ENCODE peak calls at places on chromosomes 6 and 20, in five cellular contexts. One of them, this sample, is unnamed.

GRCh38 chr6:25902071-25902470 is 28.0 kb upstream of the SLC17A3 start:
- DNase-seq in T-helper 2 cell: no peak
- DNase-seq in cardiac muscle cell: no peak
- DNase-seq in iris pigment epithelial cell: no peak
- DNase-seq in aorta: no peak
- DNase-seq in this sample: no peak

GRCh38 chr6:29954272-29954671 is 11.9 kb downstream of the HLA-A start:
- DNase-seq in iris pigment epithelial cell: no peak
- DNase-seq in cardiac muscle cell: no peak
- DNase-seq in T-helper 2 cell: no peak
- DNase-seq in aorta: no peak
- DNase-seq in this sample: no peak

GRCh38 chr6:34003962-34004361 is 141.9 kb downstream of the GRM4 start:
- DNase-seq in iris pigment epithelial cell: no peak
- DNase-seq in aorta: no peak
- DNase-seq in cardiac muscle cell: no peak
- DNase-seq in T-helper 2 cell: no peak
- DNase-seq in this sample: no peak

GRCh38 chr20:36684747-36685146 is 38.8 kb upstream of the SLA2 start:
- DNase-seq in aorta: no peak
- DNase-seq in iris pigment epithelial cell: no peak
- DNase-seq in cardiac muscle cell: no peak
- DNase-seq in T-helper 2 cell: no peak
- DNase-seq in this sample: no peak

GRCh38 chr6:52423971-52424381 is 3.8 kb downstream of the EFHC1 start:
- DNase-seq in aorta: no peak
- DNase-seq in iris pigment epithelial cell: peak; percentile 93
- DNase-seq in T-helper 2 cell: no peak
- DNase-seq in cardiac muscle cell: peak; percentile 93
- DNase-seq in this sample: no peak

GRCh38 chr20:16111853-16112412 is 461.3 kb downstream of the KIF16B start:
- DNase-seq in T-helper 2 cell: no peak
- DNase-seq in iris pigment epithelial cell: no peak
- DNase-seq in aorta: no peak
- DNase-seq in cardiac muscle cell: no peak
- DNase-seq in this sample: no peak

GRCh38 chr6:44086931-44087574 is 40.2 kb downstream of the MRPL14 start:
- DNase-seq in T-helper 2 cell: no peak
- DNase-seq in iris pigment epithelial cell: no peak
- DNase-seq in cardiac muscle cell: peak; percentile 44
- DNase-seq in aorta: no peak
- DNase-seq in this sample: no peak

GRCh38 chr6:158068893-158069799 is 87.5 kb downstream of the SYNJ2 start:
- DNase-seq in iris pigment epithelial cell: peak; percentile 63
- DNase-seq in cardiac muscle cell: peak; percentile 46
- DNase-seq in T-helper 2 cell: no peak
- DNase-seq in aorta: peak; percentile 81
- DNase-seq in this sample: no peak

GRCh38 chr20:38669688-38670087 is 54.6 kb upstream of the SLC32A1 start:
- DNase-seq in iris pigment epithelial cell: no peak
- DNase-seq in T-helper 2 cell: no peak
- DNase-seq in aorta: no peak
- DNase-seq in cardiac muscle cell: no peak
- DNase-seq in this sample: no peak

GRCh38 chr20:48930035-48930434 is 8.5 kb downstream of the ARFGEF2 start:
- DNase-seq in T-helper 2 cell: no peak
- DNase-seq in iris pigment epithelial cell: no peak
- DNase-seq in cardiac muscle cell: peak; percentile 52
- DNase-seq in aorta: no peak
- DNase-seq in this sample: no peak

GRCh38 chr6:14518515-14519217 is 401.1 kb downstream of the CD83 start:
- DNase-seq in iris pigment epithelial cell: no peak
- DNase-seq in cardiac muscle cell: peak; percentile 13
- DNase-seq in aorta: no peak
- DNase-seq in T-helper 2 cell: no peak
- DNase-seq in this sample: no peak

GRCh38 chr6:52640170-52640569 is 30.7 kb upstream of the TMEM14A start:
- DNase-seq in T-helper 2 cell: no peak
- DNase-seq in aorta: no peak
- DNase-seq in cardiac muscle cell: peak; percentile 80
- DNase-seq in iris pigment epithelial cell: no peak
- DNase-seq in this sample: no peak

GRCh38 chr6:79570129-79570801 is 33.0 kb upstream of the LCA5 start:
- DNase-seq in cardiac muscle cell: peak; percentile 37
- DNase-seq in iris pigment epithelial cell: peak; percentile 86
- DNase-seq in T-helper 2 cell: no peak
- DNase-seq in aorta: no peak
- DNase-seq in this sample: no peak

GRCh38 chr20:52675414-52675813 is 296.7 kb upstream of the TSHZ2 start:
- DNase-seq in T-helper 2 cell: no peak
- DNase-seq in iris pigment epithelial cell: no peak
- DNase-seq in aorta: no peak
- DNase-seq in cardiac muscle cell: no peak
- DNase-seq in this sample: no peak

GRCh38 chr6:159002432-159003160 is 2.6 kb upstream of the RSPH3 start:
- DNase-seq in aorta: no peak
- DNase-seq in iris pigment epithelial cell: peak; percentile 66
- DNase-seq in cardiac muscle cell: no peak
- DNase-seq in T-helper 2 cell: no peak
- DNase-seq in this sample: no peak

GRCh38 chr6:3871511-3871910 is 22.3 kb downstream of the FAM50B start:
- DNase-seq in T-helper 2 cell: no peak
- DNase-seq in iris pigment epithelial cell: no peak
- DNase-seq in aorta: no peak
- DNase-seq in cardiac muscle cell: no peak
- DNase-seq in this sample: no peak

GRCh38 chr6:56849876-56850275 is 105.0 kb upstream of the BEND6 start:
- DNase-seq in aorta: peak; percentile 35
- DNase-seq in T-helper 2 cell: no peak
- DNase-seq in iris pigment epithelial cell: peak; percentile 82
- DNase-seq in cardiac muscle cell: peak; percentile 17
- DNase-seq in this sample: no peak

GRCh38 chr6:109644131-109644530 is 46.9 kb downstream of the AK9 start:
- DNase-seq in T-helper 2 cell: no peak
- DNase-seq in cardiac muscle cell: no peak
- DNase-seq in iris pigment epithelial cell: no peak
- DNase-seq in aorta: no peak
- DNase-seq in this sample: no peak

GRCh38 chr6:148293181-148293995 is 49.2 kb upstream of the SASH1 start:
- DNase-seq in iris pigment epithelial cell: no peak
- DNase-seq in cardiac muscle cell: no peak
- DNase-seq in aorta: no peak
- DNase-seq in T-helper 2 cell: no peak
- DNase-seq in this sample: no peak

GRCh38 chr20:50098259-50098658 is 14.7 kb downstream of the UBE2V1 start:
- DNase-seq in T-helper 2 cell: no peak
- DNase-seq in aorta: no peak
- DNase-seq in iris pigment epithelial cell: no peak
- DNase-seq in cardiac muscle cell: no peak
- DNase-seq in this sample: no peak

GRCh38 chr6:15336905-15337583 is 91.2 kb downstream of the JARID2 start:
- DNase-seq in cardiac muscle cell: no peak
- DNase-seq in T-helper 2 cell: no peak
- DNase-seq in iris pigment epithelial cell: no peak
- DNase-seq in aorta: no peak
- DNase-seq in this sample: no peak

GRCh38 chr6:138726066-138727060 is 47.2 kb upstream of the CCDC28A start:
- DNase-seq in cardiac muscle cell: no peak
- DNase-seq in aorta: no peak
- DNase-seq in iris pigment epithelial cell: peak; percentile 53
- DNase-seq in T-helper 2 cell: no peak
- DNase-seq in this sample: no peak

GRCh38 chr20:21981607-21982344 is 276.3 kb downstream of the PAX1 start:
- DNase-seq in iris pigment epithelial cell: no peak
- DNase-seq in aorta: no peak
- DNase-seq in T-helper 2 cell: no peak
- DNase-seq in cardiac muscle cell: no peak
- DNase-seq in this sample: no peak

GRCh38 chr6:169723200-169723909 is 945 bp downstream of the PHF10 start:
- DNase-seq in aorta: peak; percentile 94
- DNase-seq in T-helper 2 cell: peak; percentile 79
- DNase-seq in iris pigment epithelial cell: peak; percentile 88
- DNase-seq in cardiac muscle cell: peak; percentile 76
- DNase-seq in this sample: peak; percentile 74

GRCh38 chr6:75065524-75065923 is 140.3 kb downstream of the COL12A1 start:
- DNase-seq in iris pigment epithelial cell: peak; percentile 50
- DNase-seq in T-helper 2 cell: no peak
- DNase-seq in cardiac muscle cell: peak; percentile 78
- DNase-seq in aorta: no peak
- DNase-seq in this sample: no peak

GRCh38 chr6:152863618-152864326 is 113.2 kb downstream of the VIP start:
- DNase-seq in iris pigment epithelial cell: peak; percentile 80
- DNase-seq in aorta: no peak
- DNase-seq in cardiac muscle cell: peak; percentile 85
- DNase-seq in T-helper 2 cell: peak; percentile 58
- DNase-seq in this sample: peak; percentile 58

GRCh38 chr20:33789109-33789857 is 21.9 kb upstream of the CHMP4B start:
- DNase-seq in iris pigment epithelial cell: peak; percentile 98
- DNase-seq in T-helper 2 cell: no peak
- DNase-seq in aorta: no peak
- DNase-seq in cardiac muscle cell: peak; percentile 96
- DNase-seq in this sample: no peak

GRCh38 chr20:61954276-61955021 is 111.2 kb downstream of the TAF4 start:
- DNase-seq in aorta: peak; percentile 54
- DNase-seq in iris pigment epithelial cell: no peak
- DNase-seq in T-helper 2 cell: no peak
- DNase-seq in cardiac muscle cell: no peak
- DNase-seq in this sample: no peak

GRCh38 chr6:43800746-43801488 is 30.9 kb downstream of the VEGFA start:
- DNase-seq in aorta: no peak
- DNase-seq in iris pigment epithelial cell: no peak
- DNase-seq in T-helper 2 cell: no peak
- DNase-seq in cardiac muscle cell: no peak
- DNase-seq in this sample: no peak

GRCh38 chr6:168393126-168393870 is 47.7 kb upstream of the SMOC2 start:
- DNase-seq in iris pigment epithelial cell: no peak
- DNase-seq in cardiac muscle cell: no peak
- DNase-seq in T-helper 2 cell: no peak
- DNase-seq in aorta: peak; percentile 71
- DNase-seq in this sample: no peak

GRCh38 chr6:41427642-41428401 is 92.4 kb downstream of the NCR2 start:
- DNase-seq in iris pigment epithelial cell: no peak
- DNase-seq in aorta: peak; percentile 87
- DNase-seq in T-helper 2 cell: peak; percentile 12
- DNase-seq in cardiac muscle cell: peak; percentile 25
- DNase-seq in this sample: no peak

GRCh38 chr6:118187568-118188164 is 280.6 kb downstream of the SLC35F1 start:
- DNase-seq in cardiac muscle cell: peak; percentile 89
- DNase-seq in aorta: no peak
- DNase-seq in iris pigment epithelial cell: peak; percentile 1
- DNase-seq in T-helper 2 cell: no peak
- DNase-seq in this sample: no peak

GRCh38 chr6:154488276-154488627 is 22.2 kb downstream of the CNKSR3 start:
- DNase-seq in T-helper 2 cell: no peak
- DNase-seq in cardiac muscle cell: no peak
- DNase-seq in iris pigment epithelial cell: peak; percentile 34
- DNase-seq in aorta: no peak
- DNase-seq in this sample: no peak

GRCh38 chr6:119348308-119349040 is 1.1 kb downstream of the MAN1A1 start:
- DNase-seq in iris pigment epithelial cell: peak; percentile 21
- DNase-seq in cardiac muscle cell: peak; percentile 39
- DNase-seq in T-helper 2 cell: peak; percentile 61
- DNase-seq in aorta: peak; percentile 84
- DNase-seq in this sample: peak; percentile 49